ENCODE peak calls at places on chromosomes 4 and X, in eight cellular contexts. D is RWPE2, G is lower lobe of right lung, R is heart left ventricle, C is endodermal cell, T is H9, N is A673, I is adrenal gland. L is an unnamed sample. For H3K4me1, the result is how much of the 10 kb centered on the place peaks cover.

GRCh38 chr4:8088966-8089491 is 69.6 kb downstream of the ABLIM2 start:
- DNase-seq in D (no peak), G (no peak), R (no peak), C (no peak), T (no peak), N (no peak), I (no peak), L (no peak)

GRCh38 chr4:172758586-172759340 is 409.8 kb upstream of the GALNT7 start:
- DNase-seq in D (no peak), G (no peak), R (no peak), C (no peak), T (no peak), N (no peak), I (no peak), L (no peak)

GRCh38 chr4:137993232-137993631 is 248.9 kb downstream of the SLC7A11 start:
- DNase-seq in D (no peak), G (no peak), R (no peak), C (no peak), T (no peak), N (no peak), I (no peak), L (no peak)

GRCh38 chr4:183424109-183424751 is 20.2 kb upstream of the CDKN2AIP start:
- DNase-seq in D (no peak), G (no peak), R (no peak), C (no peak), T (peak), N (no peak), I (no peak), L (no peak)

GRCh38 chr4:41304221-41304620 is 47.5 kb downstream of the UCHL1 start:
- DNase-seq in D (no peak), G (peak), R (no peak), C (no peak), T (no peak), N (no peak), I (no peak), L (no peak)

GRCh38 chr4:90537491-90537890 is 410.3 kb downstream of the CCSER1 start:
- DNase-seq in D (no peak), G (no peak), R (no peak), C (no peak), T (no peak), N (no peak), I (no peak), L (no peak)

GRCh38 chr4:125573368-125573767 is 258.6 kb downstream of the FAT4 start:
- DNase-seq in D (no peak), G (no peak), R (no peak), C (no peak), T (no peak), N (no peak), I (no peak), L (no peak)

GRCh38 chrX:27336466-27337091 is 126.6 kb downstream of the PPP4R3C start:
- DNase-seq in D (no peak), G (peak), R (peak), C (peak), T (peak), N (peak), I (peak), L (peak)

GRCh38 chr4:175290401-175290800 is 372.2 kb downstream of the ADAM29 start:
- DNase-seq in D (no peak), G (no peak), R (no peak), C (no peak), T (no peak), N (peak), I (no peak), L (no peak)

GRCh38 chrX:29826651-29827206 is 388.6 kb upstream of the MAGEB2 start:
- DNase-seq in D (no peak), G (no peak), R (no peak), C (no peak), T (no peak), N (no peak), I (no peak), L (no peak)

GRCh38 chrX:54921427-54922021 is 900 bp downstream of the TRO start:
- DNase-seq in D (no peak), G (no peak), R (peak), C (peak), T (peak), N (peak), I (peak), L (peak)

GRCh38 chrX:39818071-39818470 is 279.7 kb downstream of the BCOR start:
- DNase-seq in D (no peak), G (no peak), R (no peak), C (no peak), T (no peak), N (no peak), I (no peak), L (peak)

GRCh38 chrX:13094374-13094773 is 50.0 kb upstream of the FAM9C start:
- DNase-seq in D (no peak), G (no peak), R (no peak), C (no peak), T (no peak), N (no peak), I (no peak), L (no peak)
- H3K4me1 ChIP-seq in D (under half), G (under half), R (under half), C (under half), T (under half), N (under half), I (under half), L (under half)

GRCh38 chr4:931960-932712 is at the start of the genes GAK and TMEM175:
- DNase-seq in D (peak), G (peak), R (peak), C (peak), T (peak), N (peak), I (peak), L (peak)
- H3K4me1 ChIP-seq in D (under half), G (under half), R (under half), C (under half), T (under half), N (under half), I (under half), L (under half)

DNA sequence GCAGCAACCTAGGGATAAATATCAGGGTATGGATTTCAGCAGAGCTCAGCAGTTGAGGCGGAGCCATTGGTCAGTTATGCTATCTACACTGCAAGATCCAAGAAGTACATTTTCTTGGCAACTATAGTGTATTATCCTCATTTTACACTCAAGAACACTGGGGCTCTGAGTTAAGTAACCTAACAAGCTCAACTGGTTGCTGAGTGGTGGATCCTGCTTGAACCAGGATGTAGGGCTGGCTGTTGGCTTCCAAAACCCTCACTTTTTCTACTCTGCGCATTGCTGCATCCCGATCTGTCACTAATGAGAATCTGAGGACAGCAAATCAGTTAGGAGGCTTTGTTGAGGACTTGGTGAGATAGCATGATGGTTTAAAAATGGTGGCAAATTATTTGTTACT is 1.5 kb upstream of the SCARB2 start:
- DNase-seq in D (no peak), G (no peak), R (no peak), C (no peak), T (no peak), N (no peak), I (no peak), L (no peak)
- H3K4me1 ChIP-seq in D (under half), G (half or more), R (under half), C (under half), T (under half), N (under half), I (under half), L (under half)

DNA sequence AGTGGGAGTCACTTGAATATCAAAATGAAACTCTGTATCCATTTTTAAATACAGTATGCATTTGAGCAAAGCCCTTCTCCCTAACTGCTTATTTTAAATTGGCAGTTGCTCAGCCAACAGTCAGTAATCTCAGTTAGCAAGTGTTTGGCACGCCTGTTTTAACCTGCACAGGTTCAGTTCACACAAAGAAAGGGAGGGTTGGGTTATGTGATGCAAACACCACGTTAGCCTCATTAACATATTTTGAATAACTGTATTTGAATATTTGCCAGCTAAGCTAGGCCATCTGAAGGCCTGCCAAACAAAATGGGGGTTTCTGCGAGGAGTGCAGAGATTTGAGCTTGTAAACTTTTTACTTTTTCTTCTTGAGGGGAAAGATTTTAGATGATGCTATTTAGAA is 19.8 kb downstream of the GAB1 start:
- DNase-seq in D (no peak), G (no peak), R (no peak), C (no peak), T (no peak), N (peak), I (no peak), L (no peak)
- H3K4me1 ChIP-seq in D (half or more), G (half or more), R (half or more), C (under half), T (under half), N (half or more), I (under half), L (under half)

GRCh38 chrX:154728791-154729190 is 22.1 kb downstream of the GAB3 start:
- DNase-seq in D (no peak), G (no peak), R (no peak), C (no peak), T (no peak), N (no peak), I (no peak), L (no peak)

GRCh38 chrX:154731881-154732280 is 19.0 kb downstream of the GAB3 start:
- DNase-seq in D (no peak), G (no peak), R (no peak), C (no peak), T (no peak), N (no peak), I (no peak), L (no peak)

GRCh38 chrX:154729439-154729838 is 21.4 kb downstream of the GAB3 start:
- DNase-seq in D (no peak), G (no peak), R (no peak), C (no peak), T (no peak), N (no peak), I (no peak), L (no peak)

GRCh38 chrX:154731203-154731602 is 19.7 kb downstream of the GAB3 start:
- DNase-seq in D (no peak), G (no peak), R (no peak), C (no peak), T (no peak), N (no peak), I (no peak), L (peak)

DNA sequence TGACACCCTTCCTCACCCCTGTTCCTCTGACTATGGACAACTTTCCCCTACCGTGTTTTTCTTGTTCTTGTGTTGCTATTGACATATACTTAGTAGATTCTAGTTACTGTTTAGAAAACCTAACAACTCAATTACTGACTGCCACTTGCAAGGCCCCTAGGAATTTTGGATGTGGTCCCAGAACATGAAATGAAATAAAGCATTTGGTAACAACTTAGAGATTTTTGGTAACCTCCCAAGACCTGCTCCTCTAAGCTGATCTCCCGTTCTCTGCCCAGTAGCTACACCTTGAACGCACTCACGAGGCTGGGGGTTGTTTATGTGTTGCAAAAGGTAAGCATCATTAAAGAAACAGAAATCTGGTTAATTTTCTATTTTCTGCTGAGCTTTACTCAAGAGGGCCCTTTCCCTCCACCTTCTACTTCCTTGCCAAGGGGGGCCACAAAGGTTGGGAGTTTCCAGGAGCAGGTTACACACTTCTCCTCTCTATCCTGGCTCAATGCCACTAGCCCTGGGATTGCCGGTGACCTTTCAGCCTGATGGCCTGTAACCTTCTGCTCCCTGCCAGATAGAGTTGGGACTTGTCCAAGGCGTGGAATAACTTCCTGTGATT is 20.5 kb downstream of the GAB3 start:
- DNase-seq in D (no peak), G (peak), R (peak), C (no peak), T (no peak), N (peak), I (peak), L (no peak)
- H3K4me1 ChIP-seq in D (half or more), G (half or more), R (half or more), C (under half), T (under half), N (under half), I (under half), L (under half)

DNA sequence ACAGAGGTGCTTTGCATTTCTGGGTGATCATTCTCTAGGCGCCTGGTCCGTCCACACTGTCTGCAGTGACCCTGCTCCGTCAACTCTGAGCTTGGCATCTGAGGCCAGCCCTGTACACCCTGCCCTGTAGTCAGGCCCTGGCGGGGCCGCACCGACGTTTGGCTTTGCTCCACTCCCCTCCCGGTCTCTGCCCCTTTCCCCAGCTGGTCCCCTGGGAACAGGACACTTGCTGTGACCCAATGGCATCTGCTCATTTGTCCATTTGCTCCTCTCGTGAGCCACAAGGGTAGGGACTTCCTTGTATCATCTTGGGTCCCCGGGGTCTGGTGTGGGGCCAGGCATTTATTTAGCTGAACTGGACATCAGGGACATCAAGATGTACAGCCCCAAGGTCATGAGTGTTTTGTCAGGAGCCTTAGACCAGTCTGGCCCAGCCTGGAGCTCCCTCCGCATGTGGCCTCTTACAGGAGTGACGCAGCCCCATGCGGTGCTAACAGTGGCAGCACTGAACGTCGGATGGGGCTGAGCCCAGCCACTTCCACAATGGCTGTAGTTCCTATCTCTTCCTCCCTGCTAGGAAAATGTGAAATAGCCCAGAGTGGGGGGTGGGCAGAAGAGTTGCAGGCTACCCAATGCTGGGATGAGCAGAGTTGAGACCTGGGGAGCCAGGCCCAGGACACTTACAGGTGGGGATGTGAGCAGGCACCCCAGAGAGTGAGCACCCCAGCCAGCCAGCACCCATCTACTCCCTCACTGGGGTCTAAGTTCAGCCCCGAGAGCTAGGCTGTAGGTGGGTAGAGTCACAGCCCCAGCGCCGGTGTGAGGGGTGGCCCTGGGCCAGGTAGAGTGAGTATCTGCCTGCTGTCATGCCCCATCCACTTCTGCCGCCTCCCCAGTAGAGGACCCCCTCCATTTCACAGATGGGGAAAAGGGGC is 2.0 kb upstream of the SH3BP2 start:
- DNase-seq in D (peak), G (peak), R (peak), C (peak), T (no peak), N (peak), I (no peak), L (no peak)
- H3K4me1 ChIP-seq in D (under half), G (half or more), R (half or more), C (under half), T (under half), N (under half), I (under half), L (under half)

GRCh38 chrX:153728095-153728494 is 3.4 kb downstream of the ABCD1 start:
- DNase-seq in D (no peak), G (no peak), R (no peak), C (no peak), T (no peak), N (no peak), I (no peak), L (no peak)

GRCh38 chrX:153726286-153727107 is 1.8 kb downstream of the ABCD1 start:
- DNase-seq in D (no peak), G (peak), R (peak), C (peak), T (peak), N (peak), I (peak), L (peak)

GRCh38 chrX:153728951-153729631 is 4.4 kb downstream of the ABCD1 start:
- DNase-seq in D (no peak), G (no peak), R (no peak), C (no peak), T (no peak), N (no peak), I (no peak), L (no peak)

GRCh38 chrX:153725832-153726285 is 1.2 kb downstream of the ABCD1 start:
- DNase-seq in D (no peak), G (no peak), R (no peak), C (no peak), T (no peak), N (no peak), I (peak), L (no peak)

GRCh38 chrX:153727108-153727931 is 2.7 kb downstream of the ABCD1 start:
- DNase-seq in D (no peak), G (peak), R (peak), C (peak), T (no peak), N (no peak), I (peak), L (peak)
- H3K4me1 ChIP-seq in D (under half), G (under half), R (under half), C (under half), T (under half), N (under half), I (under half), L (under half)

DNA sequence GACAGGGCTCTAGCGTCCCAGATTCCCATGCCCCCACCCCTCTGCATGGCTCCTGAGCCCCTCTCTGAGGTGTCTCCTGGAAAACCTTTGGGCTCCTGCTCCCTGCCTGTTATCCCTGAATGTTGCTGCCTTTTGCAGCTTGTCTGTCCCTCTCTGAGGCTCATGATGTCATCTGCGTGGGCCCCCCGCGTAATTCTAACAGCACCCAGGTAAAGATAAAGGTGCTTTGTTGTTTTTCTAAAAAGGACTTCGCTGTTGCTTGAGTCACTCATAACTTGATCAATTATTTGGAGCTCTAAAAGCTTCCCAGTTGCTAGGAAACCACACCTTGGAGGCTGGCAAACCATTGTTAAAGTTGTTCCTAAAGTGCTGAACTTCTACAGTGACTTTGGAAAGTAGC is 36.6 kb downstream of the WFS1 start:
- DNase-seq in D (no peak), G (no peak), R (no peak), C (no peak), T (no peak), N (no peak), I (no peak), L (no peak)
- H3K4me1 ChIP-seq in D (under half), G (under half), R (under half), C (under half), T (under half), N (under half), I (under half), L (under half)